ENCODE peak calls at places on chromosomes 12 and 14, in ten cellular contexts. Y, Q, J, T, E, W, X, R, G and M are unnamed samples.

GRCh38 chr12:109760930-109761630 is 47.5 kb downstream of the FAM222A start:
- DNase-seq in Y (no peak), Q (peak; percentile 54), J (peak; percentile 65), T (no peak), E (no peak), W (no peak), X (no peak), R (no peak), G (no peak), M (no peak)

GRCh38 chr12:62435337-62436163 is 31.1 kb upstream of the MON2 start:
- DNase-seq in Y (peak; percentile 58), Q (peak; percentile 65), J (no peak), T (peak; percentile 41), E (peak; percentile 90), W (no peak), X (peak; percentile 52), R (peak; percentile 35), G (peak; percentile 46), M (no peak)

GRCh38 chr14:101113835-101114725 is 210.6 kb upstream of the RTL1 start:
- DNase-seq in Y (no peak), Q (peak; percentile 39), J (peak; percentile 55), T (no peak), E (no peak), W (no peak), X (no peak), R (no peak), G (no peak), M (peak; percentile 78)

GRCh38 chr12:96907681-96908163 is 665 bp downstream of the NEDD1 start:
- DNase-seq in Y (peak; percentile 15), Q (no peak), J (no peak), T (peak; percentile 9), E (peak; percentile 56), W (no peak), X (peak; percentile 14), R (peak; percentile 30), G (no peak), M (no peak)

GRCh38 chr14:71049435-71050147 is 142.3 kb downstream of the PCNX1 start:
- DNase-seq in Y (no peak), Q (no peak), J (no peak), T (no peak), E (no peak), W (no peak), X (no peak), R (no peak), G (no peak), M (no peak)

GRCh38 chr12:92698466-92698865 is 4.3 kb upstream of the PLEKHG7 start:
- DNase-seq in Y (no peak), Q (no peak), J (no peak), T (no peak), E (no peak), W (no peak), X (no peak), R (no peak), G (no peak), M (no peak)

GRCh38 chr12:94263011-94263786 is 114.8 kb downstream of the PLXNC1 start:
- DNase-seq in Y (no peak), Q (no peak), J (peak; percentile 67), T (no peak), E (peak; percentile 42), W (no peak), X (peak; percentile 33), R (no peak), G (no peak), M (no peak)

GRCh38 chr12:9049520-9050133 is 60.3 kb downstream of the KLRG1 start:
- DNase-seq in Y (peak; percentile 46), Q (no peak), J (no peak), T (no peak), E (peak; percentile 82), W (peak; percentile 48), X (no peak), R (peak; percentile 27), G (no peak), M (no peak)

GRCh38 chr14:22836301-22837058 is at the start of gene MMP14:
- DNase-seq in Y (no peak), Q (peak; percentile 94), J (peak; percentile 92), T (no peak), E (peak; percentile 80), W (no peak), X (peak; percentile 79), R (no peak), G (no peak), M (peak; percentile 96)

GRCh38 chr14:100604709-100605108 is 17.5 kb upstream of the BEGAIN start:
- DNase-seq in Y (no peak), Q (peak; percentile 33), J (no peak), T (no peak), E (no peak), W (no peak), X (peak; percentile 3), R (no peak), G (no peak), M (no peak)

GRCh38 chr14:88249266-88249665 is 73.8 kb downstream of the KCNK10 start:
- DNase-seq in Y (no peak), Q (no peak), J (no peak), T (no peak), E (no peak), W (no peak), X (no peak), R (no peak), G (no peak), M (no peak)

GRCh38 chr14:32342151-32342853 is 13.2 kb downstream of the AKAP6 start:
- DNase-seq in Y (no peak), Q (no peak), J (no peak), T (no peak), E (no peak), W (no peak), X (no peak), R (no peak), G (no peak), M (no peak)

GRCh38 chr14:32896979-32897723 is 41.5 kb upstream of the NPAS3 start:
- DNase-seq in Y (peak; percentile 25), Q (no peak), J (no peak), T (no peak), E (no peak), W (no peak), X (no peak), R (no peak), G (no peak), M (no peak)

DNA sequence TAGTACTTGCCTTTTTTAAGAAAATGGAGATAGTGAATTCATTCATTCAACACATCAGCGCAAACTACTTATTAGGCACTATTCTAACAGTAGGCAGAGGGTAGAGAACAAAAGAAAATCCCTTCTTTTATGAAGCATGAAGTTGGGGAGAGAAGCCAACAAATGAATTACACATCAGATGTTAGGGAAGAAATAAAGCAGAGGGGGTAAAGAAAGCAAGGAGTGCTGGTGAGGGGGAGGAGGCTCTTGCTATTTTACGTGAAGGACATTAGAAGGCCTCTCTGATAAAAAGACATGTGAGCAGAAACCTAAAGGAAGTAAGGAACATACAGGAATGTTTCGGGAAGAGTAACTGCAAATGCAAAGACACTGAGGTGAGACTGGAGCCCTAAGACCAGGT is 22.2 kb downstream of the TFCP2 start:
- DNase-seq in Y (no peak), Q (no peak), J (no peak), T (no peak), E (no peak), W (no peak), X (no peak), R (no peak), G (no peak), M (no peak)
- TF ChIP-seq POLR2AphosphoS5 in Y (no peak), Q (no peak), J (no peak), T (no peak), E (no peak), W (no peak), X (no peak), R (no peak), G (no peak), M (no peak)

GRCh38 chr12:104632724-104633181 is 176.0 kb downstream of the CHST11 start:
- DNase-seq in Y (no peak), Q (no peak), J (no peak), T (no peak), E (no peak), W (no peak), X (no peak), R (no peak), G (no peak), M (no peak)
- TF ChIP-seq POLR2AphosphoS5 in Y (no peak), Q (no peak), J (no peak), T (no peak), E (no peak), W (no peak), X (no peak), R (no peak), G (no peak), M (no peak)

DNA sequence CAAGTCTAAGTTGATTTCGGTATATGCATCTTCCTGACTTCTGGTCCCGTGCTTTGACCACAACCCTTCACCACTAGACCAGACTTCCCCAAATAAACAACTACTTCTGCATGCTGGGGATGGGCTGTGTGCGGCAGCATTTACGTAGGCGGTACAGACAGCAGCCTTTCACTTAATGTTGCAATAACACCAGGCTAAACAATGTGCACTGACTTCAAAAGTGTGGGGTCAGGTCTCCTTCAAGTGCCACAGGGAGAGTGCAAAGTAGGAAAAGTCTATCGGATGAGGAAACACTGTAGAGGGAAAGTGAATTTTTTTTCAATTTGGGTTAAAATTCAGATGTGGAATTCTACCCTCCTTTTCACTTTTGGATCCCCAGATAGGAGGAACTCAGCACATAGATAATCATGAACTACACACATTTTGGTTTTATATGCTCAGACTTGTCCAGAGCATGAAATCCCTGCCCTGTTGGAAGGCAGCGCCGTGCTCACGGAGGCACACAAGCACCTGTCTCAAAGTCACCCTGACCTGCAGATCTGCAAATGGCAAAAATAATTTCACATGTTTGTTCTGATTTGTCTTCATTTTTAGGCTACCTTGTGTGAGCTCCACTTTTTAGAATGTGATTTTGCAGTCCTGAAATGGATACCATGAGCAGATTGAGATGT is 3.6 kb upstream of the FOS start:
- DNase-seq in Y (no peak), Q (peak; percentile 84), J (no peak), T (peak; percentile 27), E (no peak), W (no peak), X (peak; percentile 74), R (no peak), G (no peak), M (no peak)
- TF ChIP-seq POLR2AphosphoS5 in Y (no peak), Q (no peak), J (peak; percentile 64), T (no peak), E (no peak), W (no peak), X (peak; percentile 67), R (no peak), G (no peak), M (no peak)

GRCh38 chr12:53482626-53483165 is 16.6 kb downstream of the MAP3K12 start:
- DNase-seq in Y (no peak), Q (peak; percentile 66), J (no peak), T (no peak), E (no peak), W (no peak), X (no peak), R (peak; percentile 27), G (no peak), M (no peak)
- TF ChIP-seq POLR2AphosphoS5 in Y (peak; percentile 15), Q (no peak), J (no peak), T (peak; percentile 81), E (no peak), W (no peak), X (peak; percentile 7), R (peak; percentile 30), G (peak; percentile 68), M (no peak)

GRCh38 chr12:3299929-3300832 is 190.8 kb upstream of the PRMT8 start:
- DNase-seq in Y (peak; percentile 72), Q (peak; percentile 95), J (peak; percentile 95), T (peak; percentile 88), E (peak; percentile 96), W (peak; percentile 92), X (peak; percentile 90), R (peak; percentile 71), G (peak; percentile 79), M (peak; percentile 98)
- TF ChIP-seq POLR2AphosphoS5 in Y (no peak), Q (peak; percentile 14), J (peak; percentile 62), T (no peak), E (no peak), W (peak; percentile 39), X (peak; percentile 29), R (no peak), G (no peak), M (peak; percentile 60)